ENCODE peak calls at places on chromosomes 13 and 19, in four cellular contexts. One of them, this sample, is unnamed.

GRCh38 chr19:45451181-45451849 is 16.5 kb upstream of the FOSB start:
- DNase-seq in heart left ventricle: no peak
- DNase-seq in colonic mucosa: peak
- DNase-seq in mucosa of descending colon: peak
- DNase-seq in this sample: no peak

GRCh38 chr13:40401911-40402776 is 264.3 kb downstream of the FOXO1 start:
- DNase-seq in mucosa of descending colon: peak
- DNase-seq in colonic mucosa: peak
- DNase-seq in heart left ventricle: peak
- DNase-seq in this sample: no peak

GRCh38 chr19:1360818-1361461 is 22.8 kb upstream of the NDUFS7 start:
- DNase-seq in colonic mucosa: no peak
- DNase-seq in heart left ventricle: peak
- DNase-seq in mucosa of descending colon: peak
- DNase-seq in this sample: peak

GRCh38 chr13:61417171-61417570 is 1.5 kb upstream of the PCDH20 start:
- DNase-seq in mucosa of descending colon: no peak
- DNase-seq in heart left ventricle: no peak
- DNase-seq in colonic mucosa: no peak
- DNase-seq in this sample: no peak

GRCh38 chr13:34853161-34853560 is 88.9 kb upstream of the NBEA start:
- DNase-seq in heart left ventricle: no peak
- DNase-seq in colonic mucosa: no peak
- DNase-seq in mucosa of descending colon: no peak
- DNase-seq in this sample: no peak

GRCh38 chr19:38033658-38034150 is 126.7 kb downstream of the SIPA1L3 start:
- DNase-seq in mucosa of descending colon: peak
- DNase-seq in heart left ventricle: no peak
- DNase-seq in colonic mucosa: no peak
- DNase-seq in this sample: no peak

GRCh38 chr13:48297131-48297786 is 6.3 kb upstream of the RB1 start:
- DNase-seq in colonic mucosa: no peak
- DNase-seq in mucosa of descending colon: no peak
- DNase-seq in heart left ventricle: no peak
- DNase-seq in this sample: no peak

GRCh38 chr13:30907167-30907761 is 1.2 kb downstream of the MEDAG start:
- DNase-seq in mucosa of descending colon: no peak
- DNase-seq in heart left ventricle: no peak
- DNase-seq in colonic mucosa: no peak
- DNase-seq in this sample: no peak

GRCh38 chr19:35856001-35856400 is 710 bp upstream of the KIRREL2 start:
- DNase-seq in mucosa of descending colon: no peak
- DNase-seq in colonic mucosa: no peak
- DNase-seq in heart left ventricle: no peak
- DNase-seq in this sample: no peak

DNA sequence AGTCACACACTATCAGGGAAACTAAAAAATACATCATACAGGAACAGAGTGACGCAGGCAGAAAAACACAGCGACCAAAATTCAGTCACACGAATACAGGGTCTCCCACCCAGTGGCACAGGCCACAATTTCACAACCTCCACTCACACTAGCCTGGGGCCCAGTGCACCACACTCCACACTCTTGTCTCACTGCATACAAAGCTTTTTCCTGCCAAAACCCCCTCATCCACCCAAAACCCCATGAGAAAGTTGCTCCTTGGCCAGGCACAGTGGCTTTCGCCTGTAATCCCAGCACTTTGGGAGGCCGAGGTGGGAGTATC is 1.2 kb downstream of the S1PR5 start:
- DNase-seq in colonic mucosa: no peak
- DNase-seq in heart left ventricle: no peak
- DNase-seq in mucosa of descending colon: no peak
- DNase-seq in this sample: no peak
- H3K4me3 ChIP-seq in colonic mucosa: no peak
- H3K4me3 ChIP-seq in heart left ventricle: no peak
- H3K4me3 ChIP-seq in mucosa of descending colon: no peak
- H3K4me3 ChIP-seq in this sample: peak

GRCh38 chr13:36325912-36326311 is 20.3 kb downstream of the SPART start:
- DNase-seq in mucosa of descending colon: no peak
- DNase-seq in heart left ventricle: no peak
- DNase-seq in colonic mucosa: no peak
- DNase-seq in this sample: no peak

GRCh38 chr13:36329355-36329754 is 16.8 kb downstream of the SPART start:
- DNase-seq in mucosa of descending colon: no peak
- DNase-seq in colonic mucosa: no peak
- DNase-seq in heart left ventricle: no peak
- DNase-seq in this sample: no peak

GRCh38 chr13:36323951-36324566 is 22.1 kb downstream of the SPART start:
- DNase-seq in mucosa of descending colon: no peak
- DNase-seq in heart left ventricle: no peak
- DNase-seq in colonic mucosa: no peak
- DNase-seq in this sample: no peak

GRCh38 chr13:36332986-36333385 is 13.2 kb downstream of the SPART start:
- DNase-seq in colonic mucosa: no peak
- DNase-seq in heart left ventricle: no peak
- DNase-seq in mucosa of descending colon: no peak
- DNase-seq in this sample: no peak

DNA sequence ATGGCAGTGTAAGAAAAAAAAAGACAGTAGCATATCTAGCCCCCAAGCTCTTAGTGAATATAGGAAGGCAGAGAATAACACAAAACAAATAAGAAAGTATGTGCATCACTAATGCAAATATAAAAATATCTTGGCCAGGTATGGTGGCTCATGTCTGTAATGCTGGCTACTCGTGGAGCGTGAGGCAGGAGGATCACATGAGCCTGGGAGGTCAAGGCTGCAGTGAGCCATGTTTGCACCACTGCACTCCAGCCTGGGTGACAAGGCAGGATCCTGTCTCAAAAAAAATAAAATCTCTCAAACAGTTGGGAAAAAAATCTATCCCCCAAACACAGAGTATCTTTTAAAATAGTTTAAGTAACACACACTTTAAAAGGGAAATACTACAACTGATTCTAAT is 17.4 kb downstream of the SPART start:
- DNase-seq in colonic mucosa: no peak
- DNase-seq in heart left ventricle: no peak
- DNase-seq in mucosa of descending colon: no peak
- DNase-seq in this sample: no peak
- H3K4me3 ChIP-seq in colonic mucosa: no peak
- H3K4me3 ChIP-seq in heart left ventricle: no peak
- H3K4me3 ChIP-seq in mucosa of descending colon: no peak
- H3K4me3 ChIP-seq in this sample: no peak

GRCh38 chr19:33234092-33234491 is 8.4 kb upstream of the SLC7A10 start:
- DNase-seq in mucosa of descending colon: no peak
- DNase-seq in colonic mucosa: no peak
- DNase-seq in heart left ventricle: peak
- DNase-seq in this sample: no peak

GRCh38 chr19:33236696-33237390 is 11.2 kb upstream of the SLC7A10 start:
- DNase-seq in colonic mucosa: no peak
- DNase-seq in mucosa of descending colon: no peak
- DNase-seq in heart left ventricle: peak
- DNase-seq in this sample: no peak

GRCh38 chr19:33234736-33235135 is 9.1 kb upstream of the SLC7A10 start:
- DNase-seq in colonic mucosa: no peak
- DNase-seq in mucosa of descending colon: no peak
- DNase-seq in heart left ventricle: peak
- DNase-seq in this sample: no peak

GRCh38 chr19:33235996-33236350 is 10.3 kb upstream of the SLC7A10 start:
- DNase-seq in mucosa of descending colon: no peak
- DNase-seq in colonic mucosa: no peak
- DNase-seq in heart left ventricle: peak
- DNase-seq in this sample: no peak

DNA sequence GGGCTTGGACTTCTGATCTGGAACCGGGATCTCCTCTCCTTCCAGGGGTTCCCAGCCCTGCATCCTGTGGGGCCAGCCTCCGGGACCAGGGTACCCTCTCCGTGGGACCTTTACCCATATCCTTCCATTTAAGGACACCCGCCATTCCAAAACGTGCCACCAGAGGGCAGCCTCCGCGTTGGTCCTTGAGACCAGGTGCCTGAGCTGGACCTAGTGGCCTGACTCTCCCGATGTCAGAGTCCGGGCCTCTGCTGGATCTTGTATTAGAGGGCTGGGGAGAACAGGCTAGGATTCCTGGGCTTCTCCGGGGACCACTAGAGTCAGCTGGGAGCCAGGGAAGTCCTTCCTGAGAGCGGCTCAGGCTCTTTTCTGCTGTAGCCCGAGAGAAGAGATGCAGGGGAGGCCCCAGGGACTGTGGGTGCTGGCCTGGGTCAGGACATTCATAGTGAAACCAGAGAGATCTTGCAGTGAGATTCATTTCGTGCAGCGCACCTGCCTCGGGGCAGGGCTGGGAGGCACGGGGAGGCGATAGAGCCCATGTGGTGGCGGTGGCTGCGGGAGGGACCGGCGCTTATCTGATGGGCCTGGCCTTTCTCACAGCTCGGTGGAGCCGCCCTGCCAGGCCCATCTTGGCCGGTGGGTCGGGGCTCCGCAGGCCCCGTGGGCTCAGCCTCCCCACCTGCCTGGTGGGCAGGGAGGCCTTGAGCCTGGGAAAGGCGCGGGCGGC is 9.8 kb upstream of the SLC7A10 start:
- DNase-seq in mucosa of descending colon: peak
- DNase-seq in heart left ventricle: peak
- DNase-seq in colonic mucosa: peak
- DNase-seq in this sample: peak
- H3K4me3 ChIP-seq in mucosa of descending colon: no peak
- H3K4me3 ChIP-seq in heart left ventricle: no peak
- H3K4me3 ChIP-seq in colonic mucosa: no peak
- H3K4me3 ChIP-seq in this sample: no peak

DNA sequence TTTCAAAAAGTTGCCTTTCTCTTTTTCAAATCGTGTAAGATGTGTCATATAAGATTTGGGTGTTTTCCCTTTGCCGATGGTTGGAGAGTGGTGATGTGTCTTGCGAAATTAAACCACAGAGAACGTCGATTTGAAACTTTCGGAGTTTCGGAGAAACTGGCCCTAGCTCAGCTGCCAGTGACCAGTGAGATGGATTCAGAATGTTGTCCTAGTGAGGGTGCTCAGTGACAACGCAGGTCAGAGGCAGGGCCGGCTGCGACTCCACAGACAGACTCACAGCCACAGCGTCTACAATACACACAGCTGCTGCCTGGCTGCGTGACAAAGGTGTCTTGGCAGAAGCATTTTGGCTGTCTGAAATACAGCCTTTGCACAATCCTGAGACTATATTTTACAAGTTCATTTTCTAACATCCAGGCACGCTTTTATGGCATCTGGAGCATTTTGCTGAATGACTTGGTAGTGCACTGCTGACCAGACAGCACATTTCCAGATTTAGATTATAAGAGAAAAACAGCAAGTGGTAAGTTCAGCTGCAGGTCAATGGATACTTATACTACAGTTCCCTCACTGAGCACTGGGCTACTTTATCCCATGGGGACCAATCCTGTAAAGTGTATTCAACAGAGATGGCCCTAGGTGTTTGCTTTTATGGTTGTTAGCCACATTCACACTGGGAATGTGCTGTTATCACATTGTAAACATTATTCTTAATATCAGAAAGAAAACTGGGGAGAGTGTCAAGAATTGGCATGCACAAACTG is 207.5 kb downstream of the KCNRG start:
- DNase-seq in colonic mucosa: peak
- DNase-seq in heart left ventricle: peak
- DNase-seq in mucosa of descending colon: peak
- DNase-seq in this sample: peak
- H3K4me3 ChIP-seq in colonic mucosa: no peak
- H3K4me3 ChIP-seq in heart left ventricle: peak
- H3K4me3 ChIP-seq in mucosa of descending colon: no peak
- H3K4me3 ChIP-seq in this sample: peak